ENCODE peak calls at places on chromosomes 7 and 10, in four cellular contexts. T is PC-3, L is Right ventricle myocardium inferior, O is upper lobe of left lung. X is an unnamed sample.

GRCh38 chr10:47143473-47143872 is 156.5 kb upstream of the GDF10 start:
- ATAC-seq in T (no peak), L (no peak), O (no peak), X (no peak)

GRCh38 chr7:66859794-66860645 is 61.0 kb upstream of the TMEM248 start:
- ATAC-seq in T (peak), L (peak), O (no peak), X (no peak)

GRCh38 chr7:69076566-69076965 is 521.7 kb upstream of the AUTS2 start:
- ATAC-seq in T (no peak), L (no peak), O (no peak), X (no peak)

GRCh38 chr10:107072786-107073185 is 91.7 kb downstream of the SORCS1 start:
- ATAC-seq in T (no peak), L (no peak), O (no peak), X (no peak)

GRCh38 chr10:6593140-6593740 is 13.2 kb upstream of the PRKCQ start:
- ATAC-seq in T (no peak), L (no peak), O (no peak), X (no peak)

GRCh38 chr7:129835436-129836020 is 117.2 kb downstream of the UBE2H start:
- ATAC-seq in T (no peak), L (no peak), O (no peak), X (no peak)

GRCh38 chr10:126160971-126161630 is 227.2 kb downstream of the ADAM12 start:
- ATAC-seq in T (no peak), L (no peak), O (no peak), X (peak)

GRCh38 chr10:102670871-102671434 is 26.7 kb downstream of the TRIM8 start:
- ATAC-seq in T (no peak), L (no peak), O (no peak), X (no peak)

GRCh38 chr10:123042708-123043408 is 34.1 kb downstream of the ACADSB start:
- ATAC-seq in T (peak), L (no peak), O (no peak), X (peak)

GRCh38 chr7:36449685-36450084 is 60.0 kb downstream of the ANLN start:
- ATAC-seq in T (no peak), L (no peak), O (no peak), X (no peak)

GRCh38 chr10:97031459-97031858 is 154.3 kb downstream of the SLIT1 start:
- ATAC-seq in T (no peak), L (peak), O (no peak), X (no peak)

GRCh38 chr7:129865932-129866214 is 86.9 kb downstream of the UBE2H start:
- ATAC-seq in T (no peak), L (no peak), O (no peak), X (peak)

GRCh38 chr7:104901239-104901638 is 112.8 kb upstream of the KMT2E start:
- ATAC-seq in T (no peak), L (no peak), O (no peak), X (no peak)

GRCh38 chr10:90723416-90724068 is 134.3 kb downstream of the HTR7 start:
- ATAC-seq in T (no peak), L (no peak), O (no peak), X (no peak)

GRCh38 chr7:24834150-24834798 is 77.0 kb upstream of the GSDME start:
- ATAC-seq in T (no peak), L (no peak), O (no peak), X (no peak)

GRCh38 chr10:338176-339037 is 203.2 kb downstream of the ZMYND11 start:
- ATAC-seq in T (peak), L (no peak), O (no peak), X (no peak)

GRCh38 chr7:139827042-139827441 is 2.0 kb upstream of the TBXAS1 start:
- ATAC-seq in T (peak), L (no peak), O (no peak), X (no peak)

GRCh38 chr7:105309235-105310156 is 79.2 kb downstream of the SRPK2 start:
- ATAC-seq in T (no peak), L (no peak), O (no peak), X (peak)

GRCh38 chr10:80260295-80261243 is 28.9 kb downstream of the MAT1A start:
- ATAC-seq in T (no peak), L (peak), O (peak), X (peak)

GRCh38 chr7:7843240-7843639 is 124.8 kb upstream of the RPA3 start:
- ATAC-seq in T (no peak), L (no peak), O (no peak), X (no peak)

GRCh38 chr10:71729023-71729649 is 9.6 kb upstream of the C10orf105 start:
- ATAC-seq in T (peak), L (peak), O (peak), X (no peak)

GRCh38 chr7:149811831-149812490 is 26.2 kb upstream of the ZNF862 start:
- ATAC-seq in T (no peak), L (no peak), O (no peak), X (no peak)

GRCh38 chr10:68812420-68812819 is 14.9 kb upstream of the STOX1 start:
- ATAC-seq in T (no peak), L (no peak), O (no peak), X (no peak)

GRCh38 chr7:70317356-70317755 is 719.1 kb downstream of the AUTS2 start:
- ATAC-seq in T (no peak), L (no peak), O (no peak), X (peak)

GRCh38 chr7:46015107-46015868 is 94.2 kb upstream of the IGFBP3 start:
- ATAC-seq in T (no peak), L (peak), O (peak), X (no peak)

X was measured in SK-N-SH treated with all-trans-retinoic acid at 6 μM for 48 hours.